ENCODE peak calls at places on chromosomes 4 and X, in seven cellular contexts. X is cardiac muscle cell, U is glutamatergic neuron, G is psoas muscle, L is GM06990, I is tibial nerve, M is MCF 10A. K is an unnamed sample.

GRCh38 chrX:38061335-38061734 is 55.0 kb downstream of the SYTL5 start:
- DNase-seq in X (no peak), U (no peak), G (no peak), L (no peak), I (no peak), M (peak), K (no peak)

GRCh38 chrX:5644786-5645185 is 583.9 kb downstream of the NLGN4X start:
- DNase-seq in X (no peak), U (peak), G (no peak), L (no peak), I (no peak), M (no peak), K (no peak)

GRCh38 chr4:68589790-68590189 is 13.7 kb upstream of the UGT2B17 start:
- DNase-seq in X (peak), U (no peak), G (no peak), L (no peak), I (no peak), M (no peak), K (no peak)

GRCh38 chrX:137118536-137118935 is 84.7 kb upstream of the GPR101 start:
- DNase-seq in X (no peak), U (no peak), G (no peak), L (no peak), I (no peak), M (peak), K (no peak)

GRCh38 chrX:55486736-55487135 is 2.9 kb downstream of the USP51 start:
- DNase-seq in X (no peak), U (no peak), G (no peak), L (no peak), I (no peak), M (no peak), K (no peak)

GRCh38 chrX:141917801-141918200 is 14.1 kb downstream of the MAGEC1 start:
- DNase-seq in X (no peak), U (no peak), G (no peak), L (no peak), I (no peak), M (no peak), K (no peak)

GRCh38 chr4:88411491-88412101 is 32.9 kb downstream of the HERC6 start:
- DNase-seq in X (no peak), U (no peak), G (no peak), L (no peak), I (no peak), M (no peak), K (no peak)

GRCh38 chrX:11427082-11428033 is 134.1 kb downstream of the AMELX start:
- DNase-seq in X (peak), U (peak), G (peak), L (peak), I (peak), M (no peak), K (no peak)

GRCh38 chr4:5955856-5956255 is 62.4 kb downstream of the C4orf50 start:
- DNase-seq in X (no peak), U (no peak), G (no peak), L (no peak), I (no peak), M (no peak), K (no peak)

GRCh38 chrX:104987063-104987462 is 233.4 kb downstream of the TEX13A start:
- DNase-seq in X (no peak), U (no peak), G (no peak), L (no peak), I (no peak), M (peak), K (no peak)

GRCh38 chrX:125205918-125206665 is 113.6 kb upstream of the TEX13C start:
- DNase-seq in X (peak), U (peak), G (peak), L (no peak), I (no peak), M (no peak), K (no peak)

GRCh38 chr4:39637572-39638357 is 900 bp downstream of the SMIM14 start:
- DNase-seq in X (peak), U (peak), G (peak), L (peak), I (peak), M (peak), K (peak)

GRCh38 chr4:1578301-1578781 is 105.8 kb downstream of the FAM53A start:
- DNase-seq in X (peak), U (peak), G (peak), L (no peak), I (no peak), M (no peak), K (no peak)

GRCh38 chr4:137203601-137204000 is 328.7 kb downstream of the PCDH18 start:
- DNase-seq in X (no peak), U (no peak), G (no peak), L (no peak), I (no peak), M (no peak), K (no peak)

GRCh38 chrX:134601240-134601639 is 57.0 kb downstream of the PLAC1 start:
- DNase-seq in X (no peak), U (no peak), G (no peak), L (no peak), I (no peak), M (peak), K (no peak)

GRCh38 chr4:122806981-122807679 is 19.5 kb upstream of the FGF2 start:
- DNase-seq in X (no peak), U (no peak), G (no peak), L (no peak), I (no peak), M (no peak), K (no peak)

GRCh38 chr4:156865391-156865790 is 106.2 kb downstream of the PDGFC start:
- DNase-seq in X (no peak), U (no peak), G (no peak), L (no peak), I (no peak), M (no peak), K (no peak)

GRCh38 chr4:143118666-143119065 is 66.1 kb upstream of the USP38 start:
- DNase-seq in X (no peak), U (no peak), G (no peak), L (no peak), I (no peak), M (no peak), K (no peak)

GRCh38 chr4:2302387-2303119 is 40.6 kb upstream of the MXD4 start:
- DNase-seq in X (no peak), U (no peak), G (no peak), L (no peak), I (no peak), M (no peak), K (no peak)

GRCh38 chrX:71221145-71221544 is 1.9 kb upstream of the GJB1 start:
- DNase-seq in X (no peak), U (no peak), G (no peak), L (no peak), I (no peak), M (no peak), K (no peak)

GRCh38 chr4:86101841-86102240 is 258.0 kb downstream of the MAPK10 start:
- DNase-seq in X (no peak), U (no peak), G (no peak), L (no peak), I (no peak), M (no peak), K (no peak)

GRCh38 chrX:116317409-116317808 is 119.0 kb upstream of the SLC6A14 start:
- DNase-seq in X (peak), U (peak), G (no peak), L (no peak), I (no peak), M (peak), K (no peak)

GRCh38 chr4:76463568-76463967 is 28.5 kb downstream of the SHROOM3 start:
- DNase-seq in X (no peak), U (no peak), G (no peak), L (no peak), I (no peak), M (no peak), K (no peak)

GRCh38 chr4:96347582-96347981 is 507.7 kb downstream of the PDHA2 start:
- DNase-seq in X (no peak), U (no peak), G (no peak), L (no peak), I (no peak), M (no peak), K (no peak)

GRCh38 chr4:60562353-60562752 is 637.8 kb upstream of the ADGRL3 start:
- DNase-seq in X (no peak), U (no peak), G (no peak), L (no peak), I (no peak), M (no peak), K (no peak)

DNA sequence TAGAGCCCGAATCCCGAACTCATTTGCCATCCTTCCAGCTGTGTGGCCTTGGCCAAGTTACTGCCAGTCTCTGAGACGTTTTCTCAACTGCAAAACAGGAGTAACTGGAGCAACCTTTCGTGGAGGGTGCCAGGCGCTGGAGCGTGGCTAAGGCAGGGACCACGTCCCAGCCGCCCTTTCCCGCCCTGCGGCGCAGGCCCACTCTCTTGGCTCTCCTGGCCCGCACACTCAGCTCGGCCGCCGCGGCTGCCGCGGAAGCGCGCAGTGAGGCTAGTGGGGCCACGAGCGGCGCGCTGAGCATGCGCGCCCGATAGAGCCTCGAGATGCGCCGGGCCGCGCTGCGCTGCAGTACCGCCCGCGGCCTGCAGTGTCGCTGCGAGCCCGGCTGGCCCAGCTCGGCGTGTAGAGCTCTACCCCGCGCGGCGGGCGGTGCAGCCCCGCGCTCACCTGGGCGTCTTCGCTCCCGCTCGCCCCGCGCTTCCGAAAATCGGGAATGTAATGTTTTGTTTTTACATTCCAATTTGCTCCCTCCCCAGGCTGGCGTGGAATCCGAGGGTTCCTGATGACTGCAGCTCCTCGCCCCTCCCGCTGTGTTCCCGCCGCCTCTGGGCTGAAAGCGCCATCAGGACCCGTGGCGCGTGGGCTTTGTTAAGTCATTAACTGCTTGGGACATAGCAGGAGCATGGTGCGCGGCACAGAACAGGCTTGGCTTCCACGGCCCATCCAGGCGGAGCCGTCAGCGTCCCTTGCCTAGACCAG is 4.0 kb upstream of the ZNF518B start:
- DNase-seq in X (peak), U (peak), G (peak), L (peak), I (no peak), M (no peak), K (no peak)
- TF ChIP-seq CTCF in X (peak), U (peak), G (peak), L (peak), I (peak), M (peak), K (no peak)

DNA sequence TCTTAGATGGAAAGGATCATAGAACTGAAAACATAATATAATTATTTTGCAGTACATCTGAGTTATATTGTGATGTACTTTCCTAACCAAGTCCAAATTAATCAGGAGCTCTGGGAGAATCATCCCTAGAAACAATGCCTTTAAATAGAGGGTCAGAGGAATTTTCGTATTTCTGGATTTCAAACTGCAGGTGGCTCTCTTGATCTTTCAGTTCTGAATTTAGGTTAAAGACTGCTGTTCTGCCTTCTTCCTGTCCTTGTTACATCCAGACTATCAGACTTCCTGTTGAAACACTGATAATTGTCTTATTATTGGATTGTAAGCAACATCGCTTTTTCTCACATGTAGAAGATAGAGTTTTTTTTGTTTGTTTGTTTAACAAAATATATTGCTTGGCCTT is 142.7 kb downstream of the RPA4 start:
- DNase-seq in X (peak), U (no peak), G (no peak), L (no peak), I (no peak), M (no peak), K (no peak)
- TF ChIP-seq CTCF in X (peak), U (no peak), G (no peak), L (no peak), I (no peak), M (no peak), K (no peak)

DNA sequence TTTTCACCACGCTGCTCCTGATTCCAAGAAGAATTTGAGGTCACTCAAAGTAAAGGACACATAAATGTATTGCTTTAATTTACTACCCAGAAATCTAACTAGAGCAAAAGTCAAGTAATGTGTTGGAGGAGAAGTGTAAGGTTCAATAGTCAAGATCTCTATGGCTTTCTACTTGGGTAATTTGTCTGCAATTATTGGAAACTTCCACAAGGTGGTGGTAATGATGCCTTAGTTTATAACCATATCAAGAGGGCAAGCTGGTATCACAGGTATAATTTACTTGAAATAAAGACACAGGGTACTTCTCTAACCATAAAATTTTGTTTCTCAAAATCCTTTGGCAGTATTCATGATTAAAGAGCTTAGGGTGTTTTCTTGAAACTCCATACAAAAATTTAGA is 10.2 kb upstream of the GRIA3 start:
- DNase-seq in X (no peak), U (no peak), G (no peak), L (no peak), I (no peak), M (peak), K (no peak)
- TF ChIP-seq CTCF in X (no peak), U (peak), G (no peak), L (peak), I (no peak), M (no peak), K (no peak)

GRCh38 chr4:177033130-177033529 is 240.4 kb upstream of the VEGFC start:
- DNase-seq in X (no peak), U (no peak), G (no peak), L (no peak), I (no peak), M (no peak), K (no peak)
- TF ChIP-seq CTCF in X (peak), U (no peak), G (no peak), L (no peak), I (no peak), M (no peak), K (no peak)

DNA sequence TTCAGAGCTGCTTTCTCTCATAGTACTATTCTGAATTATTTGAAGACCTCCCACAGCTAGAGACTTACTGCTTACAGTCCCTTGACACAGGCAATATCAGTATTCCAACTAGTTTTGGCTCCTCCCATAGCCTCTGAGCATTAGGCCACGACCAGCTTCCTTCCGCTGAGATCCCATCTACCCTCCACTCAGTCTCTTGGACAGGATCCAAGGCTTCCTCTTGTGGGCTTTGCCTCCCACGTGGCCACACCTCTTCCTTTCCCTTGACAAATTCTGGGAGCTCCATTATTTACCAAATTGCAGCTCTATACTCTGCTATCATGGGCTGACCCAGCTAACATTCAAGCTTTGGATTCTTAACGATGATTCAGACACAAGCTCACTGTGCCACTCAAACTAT is 470.4 kb upstream of the GALNT7 start:
- DNase-seq in X (no peak), U (no peak), G (no peak), L (no peak), I (no peak), M (peak), K (no peak)
- TF ChIP-seq CTCF in X (no peak), U (no peak), G (no peak), L (no peak), I (no peak), M (no peak), K (no peak)

DNA sequence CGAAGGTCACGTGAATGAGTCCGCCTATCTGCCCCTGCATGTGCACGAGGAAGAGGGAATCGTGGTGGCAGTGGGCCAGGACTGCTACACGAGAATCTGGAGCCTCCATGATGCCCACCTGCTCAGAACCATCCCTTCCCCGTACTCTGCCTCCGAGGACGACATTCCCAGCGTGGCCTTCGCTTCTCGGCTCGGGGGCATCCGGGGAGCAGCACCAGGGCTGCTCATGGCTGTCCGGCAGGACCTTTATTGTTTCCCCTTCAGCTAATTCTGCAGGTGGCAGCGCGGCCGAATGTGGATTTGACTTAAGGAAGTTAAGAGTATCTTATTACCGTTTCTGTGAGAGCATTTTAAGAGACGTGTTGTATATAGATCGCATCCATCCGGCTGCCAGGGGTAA is 1.2 kb downstream of the DCAF4L1 start:
- DNase-seq in X (no peak), U (no peak), G (no peak), L (no peak), I (no peak), M (no peak), K (no peak)
- TF ChIP-seq CTCF in X (no peak), U (no peak), G (no peak), L (no peak), I (no peak), M (no peak), K (no peak)

DNA sequence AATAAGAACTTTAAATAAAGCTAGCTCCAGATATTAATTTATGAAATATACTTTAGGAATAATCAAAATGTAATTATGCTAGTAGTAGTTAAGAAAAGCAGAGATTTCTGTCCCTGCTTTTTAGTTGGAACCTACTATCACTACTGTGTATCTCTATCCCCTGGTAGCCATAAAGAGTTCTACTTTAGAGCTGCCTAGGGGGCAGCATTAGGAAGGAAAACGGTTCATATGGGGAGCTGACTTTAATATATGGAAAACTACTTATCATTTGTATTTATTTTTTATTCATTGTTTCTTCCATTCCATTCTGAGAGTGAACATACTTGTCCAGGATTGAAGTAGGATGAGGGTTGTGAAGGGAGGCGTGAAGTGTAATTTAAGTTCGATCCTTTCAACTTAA is 40.9 kb downstream of the CPEB2 start:
- DNase-seq in X (no peak), U (no peak), G (no peak), L (no peak), I (no peak), M (peak), K (no peak)
- TF ChIP-seq CTCF in X (peak), U (no peak), G (no peak), L (no peak), I (no peak), M (no peak), K (no peak)

DNA sequence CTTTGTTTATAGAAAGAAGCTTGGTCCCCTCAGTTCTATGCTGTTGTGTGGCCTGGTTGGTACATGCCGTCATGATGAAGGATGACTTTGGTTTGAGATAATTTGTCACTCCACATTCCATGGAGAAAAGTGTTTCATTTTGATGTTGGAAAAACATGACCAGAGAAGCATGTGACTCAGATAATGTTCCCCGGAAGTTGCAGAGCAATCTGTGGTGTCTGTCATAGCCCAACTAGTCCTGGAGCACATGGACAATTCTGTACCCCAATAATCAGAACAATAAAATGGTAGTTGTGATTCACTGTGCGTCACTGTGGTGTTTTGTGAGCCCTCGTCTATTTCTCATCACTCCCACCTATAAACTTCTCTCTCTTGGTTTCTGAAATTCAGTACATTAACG is 85.1 kb downstream of the PDK3 start:
- DNase-seq in X (no peak), U (no peak), G (no peak), L (no peak), I (no peak), M (no peak), K (no peak)
- TF ChIP-seq CTCF in X (no peak), U (no peak), G (no peak), L (no peak), I (no peak), M (no peak), K (no peak)